ENCODE peak calls at places on chromosomes 2 and 18, in four cellular contexts. J, K, N and E are unnamed samples. For H3K9me3, the result is how much of the 10 kb centered on the place peaks cover.

GRCh38 chr18:66558773-66559172 is 45.1 kb downstream of the CDH19 start:
- DNase-seq in J (no peak), N (no peak), K (no peak), E (no peak)

GRCh38 chr2:44169155-44169898 is 652 bp downstream of the PPM1B start:
- DNase-seq in N (peak), J (peak), K (peak), E (peak)

GRCh38 chr2:217223222-217223930 is 363.5 kb upstream of the TNP1 start:
- DNase-seq in N (no peak), J (no peak), K (peak), E (no peak)

GRCh38 chr2:127454595-127455565 is 36.7 kb downstream of the PROC start:
- DNase-seq in N (no peak), J (no peak), K (no peak), E (no peak)

GRCh38 chr2:66872056-66872821 is 437.3 kb downstream of the MEIS1 start:
- DNase-seq in K (no peak), J (no peak), N (no peak), E (no peak)

GRCh38 chr2:236785611-236786057 is 216.0 kb downstream of the ACKR3 start:
- DNase-seq in N (no peak), K (no peak), J (no peak), E (no peak)

GRCh38 chr2:238239552-238239871 is 326 bp downstream of the HES6 start:
- DNase-seq in K (peak), N (peak), J (no peak), E (no peak)

GRCh38 chr18:41871229-41872000 is 83.6 kb upstream of the PIK3C3 start:
- DNase-seq in J (no peak), N (no peak), K (no peak), E (no peak)

GRCh38 chr2:106642679-106643078 is 155.5 kb downstream of the CD8B2 start:
- DNase-seq in K (no peak), J (no peak), N (no peak), E (no peak)

GRCh38 chr2:66440692-66441091 is 5.8 kb downstream of the MEIS1 start:
- DNase-seq in K (no peak), J (peak), N (peak), E (no peak)

DNA sequence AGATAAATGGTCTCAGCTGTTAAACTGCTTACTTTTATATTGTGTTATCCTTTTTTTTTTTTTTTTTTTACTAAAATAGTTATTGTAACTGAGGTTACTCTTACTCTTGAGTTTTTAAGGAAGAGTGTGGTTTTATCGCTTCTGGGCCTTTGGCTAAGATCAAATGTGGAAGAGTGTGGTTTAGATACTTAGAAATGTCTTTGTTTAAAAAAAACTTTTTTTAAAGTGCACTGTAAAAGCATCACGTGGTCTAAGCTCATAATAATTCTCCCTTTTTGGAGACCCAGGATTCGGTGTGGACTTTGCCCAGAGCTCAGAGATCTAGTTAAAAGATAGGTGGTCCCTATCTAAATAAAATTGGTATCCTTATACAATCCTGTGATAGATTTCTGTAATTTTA is 11.9 kb upstream of the OXER1 start:
- DNase-seq in J (no peak), N (no peak), K (no peak), E (no peak)
- H3K9me3 ChIP-seq in J (under half), N (under half), K (under half), E (under half)

DNA sequence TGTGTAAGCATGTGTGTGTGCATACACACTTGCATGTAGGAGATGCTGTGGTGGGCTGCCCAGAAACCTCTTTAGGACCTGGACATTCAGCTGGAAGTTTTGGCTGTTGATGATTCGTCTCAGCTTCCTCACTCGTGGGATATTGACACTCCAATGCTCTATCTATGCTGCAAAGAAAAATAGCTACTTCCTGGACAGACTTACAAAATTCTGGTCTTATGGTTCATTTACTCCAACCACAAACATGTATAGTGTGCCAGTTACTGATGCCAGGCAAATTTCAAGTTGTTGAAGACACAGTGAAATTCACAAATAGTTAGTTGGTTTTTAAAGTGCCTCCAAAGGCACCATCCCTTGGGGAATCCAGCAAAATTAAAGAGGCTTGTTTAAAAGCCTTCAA is 882.6 kb downstream of the CPS1 start:
- DNase-seq in J (no peak), N (no peak), K (no peak), E (no peak)
- H3K9me3 ChIP-seq in J (under half), N (under half), K (under half), E (under half)

DNA sequence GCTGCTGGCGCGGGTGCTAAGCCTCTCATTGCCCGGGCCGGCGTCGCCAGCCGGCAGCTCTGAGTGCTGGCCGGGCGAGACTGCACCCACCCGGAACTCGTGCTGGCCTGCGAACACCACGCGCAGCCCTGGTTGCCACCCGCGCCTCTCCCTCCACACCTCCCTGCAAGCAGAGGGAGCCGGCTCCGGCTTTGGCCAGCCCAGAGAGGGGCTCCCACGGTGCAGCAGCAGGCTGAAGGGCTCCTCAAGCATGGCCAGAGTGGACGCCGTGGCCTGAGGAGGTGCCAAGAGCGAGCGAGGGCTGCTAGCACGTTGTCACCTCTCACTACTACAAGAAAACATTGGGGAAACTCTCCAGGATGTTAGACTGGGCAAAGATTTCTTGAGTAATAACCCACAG is 98.6 kb downstream of the SPIRE1 start:
- DNase-seq in J (no peak), K (no peak), N (no peak), E (no peak)
- H3K9me3 ChIP-seq in J (under half), K (under half), N (under half), E (under half)

DNA sequence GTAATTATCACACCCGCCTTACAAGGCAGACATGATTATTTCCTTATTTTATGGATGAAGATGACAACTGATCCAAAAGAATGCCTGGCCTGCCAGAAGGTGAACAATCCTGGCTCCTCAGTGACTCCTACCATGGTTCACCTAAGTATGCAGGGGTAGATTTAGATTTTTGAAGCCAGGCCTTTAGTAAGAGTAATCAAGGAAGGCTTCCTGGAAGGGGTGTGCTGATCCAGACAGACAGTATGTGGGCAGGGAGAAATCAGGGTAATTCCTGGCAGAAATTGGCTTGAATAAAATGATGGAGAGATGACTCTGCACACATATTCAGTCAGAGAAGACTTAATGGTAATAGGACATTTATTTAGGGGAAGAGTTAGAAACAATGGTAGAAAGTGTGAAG is 637.7 kb upstream of the FANCL start:
- DNase-seq in J (no peak), N (no peak), K (no peak), E (no peak)
- H3K9me3 ChIP-seq in J (under half), N (under half), K (under half), E (under half)

DNA sequence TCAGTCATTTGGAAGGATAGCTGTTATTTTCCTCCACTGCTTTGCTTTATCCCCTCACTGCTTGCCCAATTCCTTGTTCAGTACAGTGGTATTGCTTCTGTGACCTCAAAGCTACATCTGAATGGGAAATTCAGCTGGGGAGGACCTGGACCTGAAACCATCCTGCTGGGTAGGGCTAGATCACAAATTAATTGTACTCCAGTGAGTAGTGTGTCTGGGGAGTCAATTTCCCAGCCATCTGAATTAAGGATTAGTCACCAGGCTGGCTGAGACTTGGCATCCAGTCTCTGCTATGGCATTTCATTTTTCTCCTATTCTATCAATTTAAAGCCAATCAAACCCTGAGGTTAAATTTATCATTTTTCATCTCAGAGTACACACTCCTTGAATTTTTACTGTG is 1231.6 kb upstream of the GYPC start:
- DNase-seq in N (no peak), K (no peak), J (no peak), E (no peak)
- H3K9me3 ChIP-seq in N (under half), K (under half), J (under half), E (under half)

DNA sequence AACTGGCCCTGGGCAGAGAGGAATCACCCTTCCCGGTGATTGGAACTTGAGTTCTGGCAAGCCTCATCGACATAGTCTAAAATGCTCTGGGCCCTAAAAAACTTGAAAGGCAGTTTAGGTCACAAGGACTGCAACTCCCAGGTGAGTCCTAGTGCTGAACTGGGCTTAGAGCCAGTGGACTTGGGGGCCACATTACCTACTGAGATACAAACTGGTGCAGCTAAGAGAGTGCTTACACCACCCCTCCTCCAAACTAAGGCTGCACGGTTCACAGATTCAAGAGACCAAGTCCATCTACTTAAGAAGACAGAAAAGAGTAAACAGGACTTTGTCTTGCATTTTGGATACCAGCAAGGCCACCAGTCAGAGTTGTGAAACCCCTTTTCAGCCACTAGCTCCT is 25.3 kb downstream of the ZNF519 start:
- DNase-seq in N (no peak), J (no peak), K (no peak), E (no peak)
- H3K9me3 ChIP-seq in N (under half), J (under half), K (under half), E (under half)

GRCh38 chr2:148410899-148411298 is 233.7 kb upstream of the EPC2 start:
- DNase-seq in K (no peak), J (no peak), N (no peak), E (no peak)

GRCh38 chr2:148416248-148416647 is 228.3 kb upstream of the EPC2 start:
- DNase-seq in J (no peak), K (no peak), N (no peak), E (no peak)
- H3K9me3 ChIP-seq in J (under half), K (under half), N (under half), E (under half)

DNA sequence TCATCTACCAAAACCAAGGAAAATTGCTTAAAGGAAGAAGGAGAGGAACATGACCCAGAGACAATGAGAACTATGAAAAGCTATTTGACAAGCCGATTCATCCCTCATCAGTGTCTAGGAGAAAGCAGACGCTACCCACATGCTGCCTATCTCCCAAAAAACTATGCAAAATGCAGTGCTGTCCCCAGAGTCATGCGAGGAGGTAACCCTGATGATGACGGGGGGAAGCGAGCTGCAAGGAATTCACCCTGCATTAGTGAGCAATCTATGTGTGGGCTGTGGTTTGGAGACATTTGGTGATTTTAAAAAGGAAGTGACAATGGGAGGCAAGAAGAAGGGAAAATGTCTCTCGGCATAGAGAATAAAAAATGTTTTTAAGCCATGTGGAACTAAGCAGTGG is 472.7 kb downstream of the CMPK2 start:
- DNase-seq in K (no peak), J (no peak), N (no peak), E (no peak)
- H3K9me3 ChIP-seq in K (under half), J (under half), N (under half), E (under half)

DNA sequence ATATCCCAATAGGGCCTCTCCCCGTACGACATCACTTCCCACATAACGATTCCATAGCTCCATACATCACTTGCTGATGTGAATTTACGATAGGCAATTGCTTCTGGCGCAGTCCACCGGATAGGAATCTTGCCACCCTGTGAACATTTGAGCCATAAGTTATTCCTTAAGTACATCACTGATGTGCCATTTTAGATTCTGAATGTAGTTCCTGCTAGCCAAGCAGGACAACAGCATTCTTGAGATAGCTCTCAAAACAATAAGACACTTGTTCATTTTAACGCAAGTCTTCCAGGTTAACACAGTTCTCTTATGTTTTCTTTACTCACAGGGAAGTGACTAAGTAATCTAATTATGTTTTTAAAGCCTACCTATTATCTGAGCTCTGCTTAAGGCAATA is 137.9 kb downstream of the EPHA4 start:
- DNase-seq in N (no peak), K (no peak), J (no peak), E (no peak)
- H3K9me3 ChIP-seq in N (under half), K (under half), J (under half), E (under half)